ENCODE peak calls at places on chromosomes 4 and X, in seven cellular contexts. R, K, S, U, T, C and A are unnamed samples.

GRCh38 chr4:7366180-7366957 is 68.4 kb downstream of the PSAPL1 start:
- DNase-seq in R (no peak), K (no peak), S (no peak), U (no peak), T (no peak), C (no peak), A (no peak)

GRCh38 chrX:66018585-66019309 is 21.1 kb downstream of the VSIG4 start:
- DNase-seq in R (no peak), K (no peak), S (no peak), U (no peak), T (no peak), C (no peak), A (no peak)

GRCh38 chr4:18568600-18568999 is 547.0 kb upstream of the LCORL start:
- DNase-seq in R (no peak), K (no peak), S (peak; percentile 13), U (no peak), T (no peak), C (no peak), A (no peak)

GRCh38 chr4:184444215-184444952 is 30.0 kb downstream of the IRF2 start:
- DNase-seq in R (no peak), K (no peak), S (no peak), U (no peak), T (no peak), C (no peak), A (no peak)

GRCh38 chrX:132044953-132045352 is 21.9 kb downstream of the STK26 start:
- DNase-seq in R (no peak), K (no peak), S (no peak), U (no peak), T (no peak), C (no peak), A (no peak)

GRCh38 chr4:183541081-183542045 is 36.5 kb downstream of the ING2 start:
- DNase-seq in R (no peak), K (peak; percentile 39), S (no peak), U (no peak), T (no peak), C (no peak), A (no peak)

GRCh38 chr4:113013746-113014145 is 35.7 kb upstream of the ANK2 start:
- DNase-seq in R (no peak), K (no peak), S (no peak), U (no peak), T (no peak), C (no peak), A (no peak)

GRCh38 chrX:19855700-19856381 is 31.6 kb downstream of the SH3KBP1 start:
- DNase-seq in R (no peak), K (no peak), S (no peak), U (no peak), T (no peak), C (no peak), A (no peak)

GRCh38 chr4:119053245-119053644 is 82.4 kb upstream of the MYOZ2 start:
- DNase-seq in R (no peak), K (no peak), S (no peak), U (no peak), T (no peak), C (no peak), A (no peak)

GRCh38 chr4:8548731-8549351 is 31.4 kb upstream of the GPR78 start:
- DNase-seq in R (no peak), K (no peak), S (no peak), U (no peak), T (peak; percentile 53), C (no peak), A (no peak)

GRCh38 chrX:4622768-4623167 is 909.3 kb upstream of the PRKX start:
- DNase-seq in R (no peak), K (no peak), S (no peak), U (no peak), T (no peak), C (no peak), A (no peak)

GRCh38 chrX:153764786-153765137 is 713 bp downstream of the PLXNB3 start:
- DNase-seq in R (no peak), K (no peak), S (peak; percentile 19), U (no peak), T (no peak), C (peak; percentile 17), A (peak; percentile 17)

GRCh38 chr4:154578919-154579318 is 11.6 kb downstream of the FGA start:
- DNase-seq in R (no peak), K (no peak), S (no peak), U (no peak), T (peak; percentile 45), C (no peak), A (no peak)

GRCh38 chr4:11912886-11913285 is 484.2 kb upstream of the HS3ST1 start:
- DNase-seq in R (no peak), K (no peak), S (no peak), U (no peak), T (peak; percentile 67), C (no peak), A (no peak)

GRCh38 chr4:56732301-56732700 is 51.2 kb upstream of the HOPX start:
- DNase-seq in R (no peak), K (no peak), S (no peak), U (no peak), T (no peak), C (no peak), A (no peak)

GRCh38 chrX:30308263-30309138 is 689 bp downstream of the NR0B1 start:
- DNase-seq in R (no peak), K (peak; percentile 12), S (no peak), U (no peak), T (no peak), C (no peak), A (peak; percentile 70)

GRCh38 chr4:103306870-103307345 is 108.8 kb upstream of the CENPE start:
- DNase-seq in R (no peak), K (peak; percentile 44), S (no peak), U (no peak), T (peak; percentile 3), C (no peak), A (no peak)

GRCh38 chr4:184237612-184238011 is 19.9 kb upstream of the ENPP6 start:
- DNase-seq in R (peak; percentile 80), K (no peak), S (no peak), U (no peak), T (no peak), C (no peak), A (no peak)

GRCh38 chr4:74364649-74365491 is at the start of gene EREG:
- DNase-seq in R (peak; percentile 24), K (peak; percentile 11), S (no peak), U (no peak), T (no peak), C (no peak), A (no peak)

GRCh38 chr4:108396900-108397299 is 223.5 kb upstream of the RPL34 start:
- DNase-seq in R (no peak), K (no peak), S (no peak), U (no peak), T (no peak), C (no peak), A (no peak)